ENCODE peak calls at places on chromosomes 3 and 15, in nine cellular contexts. F is IMR-90, L is astrocyte, S is Karpas-422, O is HCT116, Y is neural progenitor cell, D is H1, K is SK-N-SH, Z is H9. W is an unnamed sample.

GRCh38 chr3:106160396-106160795 is 291.6 kb upstream of the CBLB start:
- DNase-seq in F (no peak), L (no peak), S (no peak), O (no peak), Y (no peak), D (no peak), K (no peak), Z (no peak), W (no peak)

GRCh38 chr15:67820992-67821783 is 4.1 kb upstream of the SKOR1 start:
- DNase-seq in F (peak), L (peak), S (no peak), O (no peak), Y (peak), D (no peak), K (no peak), Z (peak), W (no peak)

GRCh38 chr3:146300756-146301155 is 49.9 kb upstream of the PLSCR4 start:
- DNase-seq in F (no peak), L (no peak), S (no peak), O (no peak), Y (no peak), D (no peak), K (no peak), Z (no peak), W (no peak)

GRCh38 chr3:122067588-122068240 is 12.6 kb downstream of the CD86 start:
- DNase-seq in F (no peak), L (no peak), S (peak), O (no peak), Y (no peak), D (no peak), K (no peak), Z (no peak), W (no peak)

GRCh38 chr15:68682330-68682729 is 103.5 kb downstream of the CORO2B start:
- DNase-seq in F (no peak), L (no peak), S (peak), O (no peak), Y (peak), D (no peak), K (no peak), Z (no peak), W (no peak)

GRCh38 chr15:77416954-77417353 is 3.0 kb downstream of the PEAK1 start:
- DNase-seq in F (no peak), L (no peak), S (no peak), O (no peak), Y (no peak), D (no peak), K (no peak), Z (no peak), W (no peak)

GRCh38 chr3:188583476-188584161 is 429.7 kb downstream of the LPP start:
- DNase-seq in F (peak), L (no peak), S (no peak), O (no peak), Y (no peak), D (no peak), K (no peak), Z (no peak), W (no peak)

GRCh38 chr15:67805008-67805681 is 20.2 kb upstream of the SKOR1 start:
- DNase-seq in F (no peak), L (no peak), S (no peak), O (no peak), Y (no peak), D (no peak), K (no peak), Z (no peak), W (no peak)

GRCh38 chr3:190984502-190985244 is 122.2 kb upstream of the GMNC start:
- DNase-seq in F (no peak), L (no peak), S (no peak), O (no peak), Y (no peak), D (no peak), K (no peak), Z (no peak), W (no peak)

GRCh38 chr3:113531826-113532697 is at the start of gene SIDT1:
- DNase-seq in F (no peak), L (no peak), S (peak), O (no peak), Y (peak), D (no peak), K (peak), Z (peak), W (no peak)

GRCh38 chr15:56523521-56523920 is 58.6 kb upstream of the MNS1 start:
- DNase-seq in F (no peak), L (peak), S (no peak), O (no peak), Y (no peak), D (no peak), K (no peak), Z (no peak), W (no peak)

GRCh38 chr3:28348286-28348636 is 260 bp upstream of the ZCWPW2 start:
- DNase-seq in F (peak), L (no peak), S (no peak), O (no peak), Y (no peak), D (no peak), K (no peak), Z (no peak), W (no peak)

GRCh38 chr15:88894819-88895767 is at the start of gene HAPLN3:
- DNase-seq in F (peak), L (no peak), S (no peak), O (no peak), Y (peak), D (no peak), K (peak), Z (peak), W (no peak)

GRCh38 chr3:98733778-98734281 is 29.3 kb upstream of the ST3GAL6 start:
- DNase-seq in F (no peak), L (peak), S (no peak), O (no peak), Y (peak), D (no peak), K (peak), Z (no peak), W (no peak)

GRCh38 chr3:129973853-129974252 is 667 bp upstream of the TRH start:
- DNase-seq in F (no peak), L (no peak), S (no peak), O (no peak), Y (no peak), D (no peak), K (no peak), Z (no peak), W (no peak)

GRCh38 chr3:7484636-7485035 is 623.7 kb downstream of the GRM7 start:
- DNase-seq in F (no peak), L (peak), S (no peak), O (no peak), Y (no peak), D (no peak), K (no peak), Z (no peak), W (no peak)

GRCh38 chr3:128698211-128699011 is 27.6 kb upstream of the RAB7A start:
- DNase-seq in F (no peak), L (no peak), S (no peak), O (no peak), Y (peak), D (no peak), K (peak), Z (peak), W (no peak)

GRCh38 chr3:100710355-100711198 is 1.3 kb downstream of the TFG start:
- DNase-seq in F (peak), L (peak), S (peak), O (peak), Y (peak), D (no peak), K (peak), Z (peak), W (no peak)

GRCh38 chr3:120601554-120601953 is 5.4 kb downstream of the NDUFB4 start:
- DNase-seq in F (no peak), L (no peak), S (no peak), O (no peak), Y (no peak), D (no peak), K (peak), Z (no peak), W (no peak)

GRCh38 chr3:31733234-31733667 is 200.5 kb downstream of the STT3B start:
- DNase-seq in F (no peak), L (no peak), S (no peak), O (no peak), Y (no peak), D (no peak), K (peak), Z (no peak), W (no peak)

GRCh38 chr3:25438791-25439555 is 10.9 kb downstream of the RARB start:
- DNase-seq in F (no peak), L (no peak), S (no peak), O (no peak), Y (no peak), D (no peak), K (no peak), Z (no peak), W (no peak)

GRCh38 chr3:45596290-45596791 is 1.8 kb downstream of the LIMD1 start:
- DNase-seq in F (no peak), L (no peak), S (peak), O (no peak), Y (no peak), D (no peak), K (no peak), Z (no peak), W (no peak)

GRCh38 chr3:113948015-113948917 is 453 bp downstream of the ZDHHC23 start:
- DNase-seq in F (no peak), L (no peak), S (peak), O (no peak), Y (peak), D (peak), K (peak), Z (peak), W (peak)

GRCh38 chr3:31250116-31250813 is 282.5 kb upstream of the STT3B start:
- DNase-seq in F (peak), L (peak), S (no peak), O (no peak), Y (no peak), D (no peak), K (no peak), Z (no peak), W (no peak)

GRCh38 chr3:172034786-172035685 is 4.3 kb upstream of the FNDC3B start:
- DNase-seq in F (peak), L (no peak), S (peak), O (peak), Y (peak), D (no peak), K (peak), Z (peak), W (no peak)

GRCh38 chr15:63052961-63053698 is 10.6 kb downstream of the TPM1 start:
- DNase-seq in F (no peak), L (no peak), S (no peak), O (no peak), Y (peak), D (no peak), K (peak), Z (no peak), W (no peak)
- H3K9ac ChIP-seq in F (peak), L (peak), S (no peak), O (no peak), Y (no peak), D (no peak), K (peak), Z (no peak), W (no peak)

GRCh38 chr3:180989291-180990163 is at the start of gene DNAJC19:
- DNase-seq in F (peak), L (peak), S (peak), O (peak), Y (peak), D (peak), K (peak), Z (peak), W (peak)
- H3K9ac ChIP-seq in F (peak), L (peak), S (peak), O (peak), Y (peak), D (peak), K (peak), Z (peak), W (peak)

DNA sequence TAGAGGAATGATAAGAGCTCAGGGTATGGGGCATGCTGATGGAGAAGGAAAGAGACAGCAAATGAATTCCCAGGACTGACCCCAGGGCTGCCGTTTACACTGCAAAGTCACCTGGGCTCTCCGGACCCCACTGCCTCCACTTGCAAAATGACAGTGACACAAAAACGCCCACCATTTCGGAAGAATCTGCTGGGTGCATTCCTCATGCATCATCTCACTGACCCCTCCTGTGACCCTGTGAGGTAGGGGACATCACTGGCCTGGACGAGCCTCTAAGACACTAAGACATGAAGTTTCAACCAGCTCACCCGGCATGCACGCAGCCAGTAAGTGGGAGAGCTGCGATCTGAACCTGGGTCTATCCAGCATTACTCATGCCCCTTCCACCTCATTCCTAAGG is 60.3 kb downstream of the PCSK6 start:
- DNase-seq in F (no peak), L (no peak), S (no peak), O (no peak), Y (no peak), D (no peak), K (no peak), Z (no peak), W (no peak)
- H3K9ac ChIP-seq in F (no peak), L (no peak), S (no peak), O (no peak), Y (no peak), D (no peak), K (no peak), Z (no peak), W (no peak)

GRCh38 chr3:196216081-196216564 is at the start of gene SLC51A:
- DNase-seq in F (no peak), L (no peak), S (no peak), O (no peak), Y (no peak), D (no peak), K (no peak), Z (peak), W (no peak)

GRCh38 chr3:196216681-196217211 is 412 bp downstream of the SLC51A start:
- DNase-seq in F (no peak), L (no peak), S (no peak), O (no peak), Y (no peak), D (no peak), K (no peak), Z (no peak), W (no peak)

GRCh38 chr3:196218155-196218712 is 1.9 kb downstream of the SLC51A start:
- DNase-seq in F (no peak), L (no peak), S (no peak), O (no peak), Y (no peak), D (no peak), K (no peak), Z (no peak), W (no peak)

GRCh38 chr3:196219194-196219969 is 3.0 kb downstream of the SLC51A start:
- DNase-seq in F (peak), L (peak), S (peak), O (no peak), Y (peak), D (no peak), K (peak), Z (no peak), W (no peak)

DNA sequence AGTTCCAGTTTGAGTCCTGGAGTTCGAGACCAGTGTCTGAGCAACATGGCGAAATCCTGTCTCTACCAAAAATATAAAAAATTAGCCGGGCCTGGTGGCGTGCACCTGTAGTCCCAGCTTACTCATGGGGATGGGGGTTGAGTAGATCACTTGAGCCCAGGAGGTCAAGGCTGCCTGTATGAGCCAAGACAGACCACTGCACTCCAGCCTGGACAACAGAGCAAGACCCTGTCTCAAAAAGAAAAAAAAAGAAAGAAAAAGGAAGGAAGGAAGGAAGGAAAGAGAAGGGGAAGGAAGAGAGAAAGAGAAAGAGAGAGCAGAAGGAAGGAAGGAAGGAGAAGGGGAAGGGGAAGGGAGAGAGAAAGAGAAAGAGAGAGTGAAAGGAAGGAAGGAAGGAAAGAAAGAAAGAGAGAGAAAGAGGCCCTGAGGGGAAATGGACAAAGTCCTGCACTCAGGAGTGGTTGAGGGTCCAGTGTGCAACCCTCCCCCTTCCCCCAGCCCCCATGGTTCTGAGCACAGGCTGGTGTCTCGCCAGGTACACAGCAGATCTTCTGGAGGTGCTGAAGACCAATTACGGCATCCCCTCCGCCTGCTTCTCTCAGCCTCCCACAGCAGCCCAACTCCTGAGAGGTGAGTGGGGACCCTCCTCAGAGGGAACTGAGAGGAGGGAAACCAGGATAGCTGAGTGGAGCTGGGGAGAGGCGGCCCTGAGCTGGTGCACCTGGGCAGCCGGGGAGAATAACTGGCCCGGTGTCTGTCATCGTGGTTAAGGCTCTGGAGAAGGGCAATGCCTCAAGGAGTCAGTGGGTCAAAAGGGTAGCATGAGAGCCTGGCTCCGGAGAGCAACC is 1.2 kb downstream of the SLC51A start:
- DNase-seq in F (no peak), L (no peak), S (no peak), O (no peak), Y (no peak), D (no peak), K (no peak), Z (no peak), W (no peak)
- H3K9ac ChIP-seq in F (no peak), L (no peak), S (no peak), O (no peak), Y (no peak), D (no peak), K (no peak), Z (no peak), W (no peak)

DNA sequence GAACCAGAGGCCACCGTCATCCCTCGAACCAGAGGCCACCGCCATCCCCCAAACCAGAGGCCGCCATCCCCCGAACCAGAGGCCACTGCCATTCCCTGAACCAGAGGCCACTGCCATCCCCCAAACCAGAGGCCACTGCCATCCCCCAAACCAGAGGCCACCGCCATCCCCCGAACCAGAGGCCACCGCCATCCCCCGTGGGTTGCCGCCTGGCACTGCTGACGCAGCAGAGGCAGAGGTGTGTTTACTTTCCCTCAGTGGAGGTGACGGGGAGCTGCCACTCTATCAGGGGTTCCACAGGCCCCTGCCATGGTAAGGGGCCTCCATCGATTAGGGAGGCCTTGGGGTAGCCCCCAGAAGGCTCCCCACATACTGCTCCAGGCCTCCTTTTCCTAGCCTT is 1.5 kb downstream of the IQSEC1 start:
- DNase-seq in F (no peak), L (no peak), S (no peak), O (no peak), Y (no peak), D (no peak), K (no peak), Z (no peak), W (no peak)
- H3K9ac ChIP-seq in F (no peak), L (no peak), S (no peak), O (no peak), Y (no peak), D (no peak), K (no peak), Z (no peak), W (no peak)

GRCh38 chr3:157123621-157124020 is 36.3 kb downstream of the CCNL1 start:
- DNase-seq in F (peak), L (peak), S (no peak), O (no peak), Y (no peak), D (no peak), K (no peak), Z (no peak), W (no peak)
- H3K9ac ChIP-seq in F (no peak), L (no peak), S (no peak), O (no peak), Y (no peak), D (no peak), K (no peak), Z (no peak), W (no peak)

GRCh38 chr15:33104276-33104675 is 90.2 kb downstream of the FMN1 start:
- DNase-seq in F (peak), L (peak), S (no peak), O (peak), Y (no peak), D (no peak), K (no peak), Z (no peak), W (no peak)

GRCh38 chr15:33099213-33099612 is 95.3 kb downstream of the FMN1 start:
- DNase-seq in F (no peak), L (no peak), S (no peak), O (no peak), Y (no peak), D (no peak), K (no peak), Z (no peak), W (no peak)

GRCh38 chr15:33101036-33101435 is 93.5 kb downstream of the FMN1 start:
- DNase-seq in F (no peak), L (no peak), S (no peak), O (no peak), Y (no peak), D (no peak), K (no peak), Z (no peak), W (no peak)

GRCh38 chr15:33098082-33099058 is 96.1 kb downstream of the FMN1 start:
- DNase-seq in F (peak), L (peak), S (no peak), O (no peak), Y (no peak), D (no peak), K (no peak), Z (no peak), W (no peak)

DNA sequence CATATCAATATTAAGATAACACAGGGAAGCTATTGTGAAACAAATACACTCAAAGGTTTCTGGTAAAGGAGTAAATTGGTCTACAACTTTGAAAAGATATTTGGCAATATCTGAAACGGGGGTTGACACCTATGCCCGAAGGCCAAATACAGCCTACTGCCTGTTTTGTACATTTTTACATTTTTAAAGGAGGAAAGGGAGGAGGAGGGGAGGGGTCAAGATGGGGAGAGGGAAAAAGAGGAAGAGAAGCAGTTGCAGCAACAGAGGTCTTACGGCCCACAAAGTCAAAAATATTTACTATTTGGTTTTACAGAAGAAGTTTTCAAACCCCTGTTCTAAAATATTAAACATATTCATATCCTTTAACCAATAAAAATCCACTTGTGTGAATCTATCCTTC is 94.2 kb downstream of the FMN1 start:
- DNase-seq in F (no peak), L (no peak), S (no peak), O (no peak), Y (no peak), D (no peak), K (no peak), Z (no peak), W (no peak)
- H3K9ac ChIP-seq in F (no peak), L (no peak), S (no peak), O (no peak), Y (no peak), D (no peak), K (no peak), Z (no peak), W (no peak)

W was measured in NT2/D1.